ENCODE peak calls at places on chromosomes 6 and 20, in seven cellular contexts. S, U, H, A, P, R and J are unnamed samples.

GRCh38 chr6:141641406-141641805 is 491.3 kb upstream of the GJE1 start:
- DNase-seq in R (no peak), U (no peak), A (no peak), S (no peak), H (no peak), P (no peak), J (no peak)

GRCh38 chr6:34445313-34445860 is 19.5 kb upstream of the RPS10 start:
- DNase-seq in U (no peak), R (no peak), S (no peak), A (no peak), H (no peak), P (no peak), J (no peak)

GRCh38 chr20:57600324-57601210 is 19.7 kb downstream of the ZBP1 start:
- DNase-seq in A (no peak), H (no peak), U (no peak), R (no peak), S (no peak), P (no peak), J (no peak)

GRCh38 chr6:10531513-10531912 is 10.4 kb downstream of the GCNT2 start:
- DNase-seq in P (no peak), R (no peak), H (no peak), S (no peak), U (no peak), A (no peak), J (no peak)

GRCh38 chr20:9516658-9516987 is 2.2 kb downstream of the LAMP5 start:
- DNase-seq in A (no peak), U (no peak), H (no peak), R (no peak), P (no peak), S (no peak), J (no peak)

GRCh38 chr20:58553841-58554240 is 38.6 kb upstream of the APCDD1L start:
- DNase-seq in P (no peak), S (no peak), H (no peak), R (no peak), A (no peak), U (peak), J (peak)

GRCh38 chr6:29516108-29516507 is 28.4 kb upstream of the MAS1L start:
- DNase-seq in R (no peak), H (no peak), A (no peak), U (peak), P (no peak), S (no peak), J (no peak)

GRCh38 chr6:159213401-159213800 is 44.2 kb downstream of the FNDC1 start:
- DNase-seq in H (no peak), P (no peak), S (no peak), U (no peak), A (no peak), R (no peak), J (no peak)

GRCh38 chr20:32674362-32674789 is 635 bp upstream of the C20orf203 start:
- DNase-seq in R (peak), S (no peak), A (no peak), H (peak), U (peak), P (peak), J (no peak)

DNA sequence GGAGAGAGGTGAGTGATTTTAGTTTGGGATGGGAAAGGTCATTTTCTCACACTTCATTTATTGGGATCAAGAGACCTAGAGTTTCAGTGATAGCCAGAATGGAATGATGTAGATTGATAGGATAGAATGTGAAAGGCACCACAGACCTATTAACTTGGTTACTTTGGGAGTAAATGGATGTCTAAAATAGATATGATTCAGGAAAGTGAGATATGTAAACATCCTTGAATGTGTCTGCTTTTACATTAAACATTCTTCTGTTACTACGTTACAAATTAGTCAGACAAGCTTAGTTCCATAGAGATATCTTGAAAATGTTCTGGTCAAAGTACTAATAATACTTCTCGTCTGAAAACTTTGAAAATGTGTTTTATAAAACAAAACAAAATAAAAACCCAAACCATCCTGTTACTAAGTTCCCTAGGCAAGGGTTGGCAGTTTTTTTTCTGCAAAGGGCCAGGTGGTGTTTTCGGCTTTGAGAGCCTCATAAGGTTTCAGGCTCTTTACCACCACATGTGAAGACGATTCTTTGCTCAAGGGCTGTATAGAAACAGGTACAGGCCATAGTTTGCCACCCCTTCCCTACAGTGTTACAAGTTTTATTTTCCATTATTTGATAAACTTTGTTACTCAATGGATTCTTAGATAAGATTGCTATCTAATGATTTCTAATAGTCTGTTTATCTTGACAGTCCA is 3.4 kb downstream of the CYB5R4 start:
- DNase-seq in H (no peak), P (peak), U (peak), A (no peak), S (no peak), R (no peak), J (no peak)
- H2BK5ac ChIP-seq in H (no peak), P (no peak), U (peak), A (no peak), S (no peak), R (no peak), J (no peak)

GRCh38 chr6:90127589-90127988 is 169.1 kb downstream of the BACH2 start:
- DNase-seq in P (no peak), S (no peak), U (no peak), A (no peak), R (peak), H (no peak), J (no peak)
- H2BK5ac ChIP-seq in P (no peak), S (no peak), U (no peak), A (no peak), R (no peak), H (no peak), J (no peak)

DNA sequence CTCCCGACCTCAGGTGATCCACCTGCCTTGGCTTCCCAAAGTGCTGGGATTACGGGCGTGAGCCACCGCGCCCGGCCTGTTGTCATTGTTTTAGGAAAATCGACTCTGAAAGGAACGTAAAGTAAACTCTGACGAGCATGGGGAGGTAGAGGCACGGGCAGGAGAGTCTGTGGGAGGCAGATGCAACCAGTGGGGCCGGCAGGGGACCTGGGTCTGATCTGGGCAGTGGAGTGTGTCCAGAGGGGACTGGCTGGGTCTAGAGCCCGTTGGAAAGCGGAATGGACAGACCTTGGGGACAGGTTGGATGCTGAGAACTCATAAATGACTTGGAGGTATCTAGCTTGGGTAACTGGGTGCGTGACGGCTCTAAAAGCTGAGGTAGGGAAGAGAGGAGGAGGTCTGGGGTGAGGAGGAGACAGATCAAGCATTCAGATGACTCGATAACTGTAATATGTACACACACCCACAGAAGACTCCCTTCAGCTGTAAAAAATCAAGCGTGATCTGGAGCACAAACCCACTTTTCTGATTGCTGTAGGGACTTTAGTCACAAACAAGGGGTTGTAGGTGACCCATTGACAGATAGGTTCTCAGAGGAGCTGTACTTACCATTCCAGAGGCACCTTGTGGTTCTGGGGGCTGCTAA is 22.4 kb downstream of the MANBAL start:
- DNase-seq in P (peak), H (no peak), R (no peak), A (no peak), S (no peak), U (peak), J (no peak)
- H2BK5ac ChIP-seq in P (no peak), H (no peak), R (peak), A (no peak), S (no peak), U (peak), J (no peak)

GRCh38 chr6:14922706-14923105 is 323.2 kb upstream of the JARID2 start:
- DNase-seq in A (no peak), P (no peak), R (peak), U (no peak), H (peak), S (no peak), J (no peak)

GRCh38 chr6:14925627-14926026 is 320.2 kb upstream of the JARID2 start:
- DNase-seq in U (peak), R (peak), S (no peak), A (no peak), P (no peak), H (no peak), J (no peak)

GRCh38 chr6:14924126-14925024 is 321.5 kb upstream of the JARID2 start:
- DNase-seq in H (peak), P (peak), R (peak), U (peak), S (peak), A (no peak), J (peak)

GRCh38 chr6:14927398-14927797 is 318.5 kb upstream of the JARID2 start:
- DNase-seq in P (no peak), H (no peak), S (no peak), U (no peak), R (no peak), A (no peak), J (no peak)

GRCh38 chr6:14925025-14925595 is 320.8 kb upstream of the JARID2 start:
- DNase-seq in R (no peak), S (no peak), U (no peak), P (no peak), A (no peak), H (no peak), J (no peak)
- H2BK5ac ChIP-seq in R (no peak), S (no peak), U (peak), P (no peak), A (no peak), H (no peak), J (no peak)

GRCh38 chr6:136753624-136754023 is 38.7 kb downstream of the MAP3K5 start:
- DNase-seq in U (no peak), S (no peak), A (no peak), R (no peak), P (no peak), H (no peak), J (no peak)
- H2BK5ac ChIP-seq in U (no peak), S (no peak), A (peak), R (no peak), P (no peak), H (no peak), J (no peak)

GRCh38 chr20:63702751-63703470 is 4.9 kb downstream of the ARFRP1 start:
- DNase-seq in S (no peak), A (no peak), P (no peak), H (no peak), R (no peak), U (no peak), J (no peak)

GRCh38 chr20:63701329-63702035 is 5.0 kb downstream of the TNFRSF6B start:
- DNase-seq in S (no peak), U (no peak), A (no peak), P (no peak), H (no peak), R (no peak), J (no peak)

GRCh38 chr20:63703471-63703975 is 4.3 kb downstream of the ARFRP1 start:
- DNase-seq in A (no peak), R (no peak), H (no peak), U (no peak), S (no peak), P (no peak), J (peak)

GRCh38 chr20:63701051-63701328 is 4.5 kb downstream of the TNFRSF6B start:
- DNase-seq in S (no peak), R (no peak), H (no peak), U (no peak), P (no peak), A (no peak), J (no peak)

DNA sequence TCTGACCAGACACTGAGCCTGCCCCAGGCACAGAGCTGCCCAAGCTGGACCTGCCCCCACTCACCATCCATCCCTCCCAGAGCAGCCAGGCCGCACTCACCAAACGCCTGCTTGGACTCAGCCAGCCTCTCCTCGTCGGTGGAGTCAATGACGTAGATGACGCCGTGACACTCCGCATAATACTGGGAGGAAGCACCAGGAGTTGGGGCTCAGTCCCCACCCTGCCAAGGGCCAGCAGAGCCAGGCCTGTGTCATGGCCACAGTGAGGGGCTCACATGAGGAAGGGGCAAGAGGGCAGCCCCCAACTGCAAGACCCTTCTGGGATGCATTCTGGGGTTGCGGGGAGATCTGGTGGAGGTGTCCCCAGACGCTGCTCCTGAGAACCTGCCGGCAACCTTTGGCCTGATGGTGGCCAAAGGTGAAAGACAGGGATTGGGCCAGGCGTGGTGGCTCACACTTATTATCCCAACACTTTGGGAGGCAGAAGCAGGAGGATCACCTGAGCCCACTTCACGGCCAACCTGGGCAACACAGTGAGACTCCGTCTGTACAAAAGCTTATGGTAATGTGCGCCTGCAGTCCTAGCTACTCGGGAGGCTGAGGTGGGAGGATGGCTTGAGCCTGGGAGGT is 5.6 kb downstream of the ARFRP1 start:
- DNase-seq in H (no peak), R (no peak), S (no peak), P (no peak), A (no peak), U (no peak), J (no peak)
- H2BK5ac ChIP-seq in H (no peak), R (no peak), S (no peak), P (no peak), A (no peak), U (no peak), J (no peak)